ENCODE peak calls at places on chromosomes 16 and 17, in seven cellular contexts. L, A, Q, O, V, N and X are unnamed samples.

GRCh38 chr16:64696872-64697271 is 425.0 kb downstream of the CDH11 start:
- DNase-seq in Q (no peak), L (no peak), O (no peak), N (no peak), A (no peak), V (no peak), X (peak)

GRCh38 chr17:52049051-52049450 is 109.5 kb downstream of the CA10 start:
- DNase-seq in L (no peak), V (no peak), O (no peak), N (no peak), Q (no peak), A (no peak), X (no peak)

GRCh38 chr17:29420128-29420527 is 30.0 kb downstream of the TAOK1 start:
- DNase-seq in N (no peak), V (no peak), Q (no peak), O (no peak), L (no peak), A (no peak), X (no peak)

GRCh38 chr17:30220414-30220813 is 15.1 kb downstream of the SLC6A4 start:
- DNase-seq in Q (no peak), O (no peak), V (no peak), N (no peak), L (no peak), A (no peak), X (no peak)

GRCh38 chr16:53740476-53740875 is 36.5 kb downstream of the FTO start:
- DNase-seq in O (no peak), Q (no peak), L (no peak), N (no peak), A (no peak), V (no peak), X (no peak)

GRCh38 chr17:71527311-71527710 is 593.5 kb upstream of the SOX9 start:
- DNase-seq in A (no peak), O (no peak), L (peak), N (peak), Q (no peak), V (no peak), X (no peak)

GRCh38 chr16:3089717-3090592 is 9.1 kb downstream of the ZSCAN10 start:
- DNase-seq in A (no peak), Q (peak), O (no peak), L (no peak), N (no peak), V (no peak), X (no peak)

GRCh38 chr17:27946521-27946920 is 53.4 kb upstream of the LYRM9 start:
- DNase-seq in N (no peak), V (no peak), L (no peak), A (no peak), O (no peak), Q (no peak), X (no peak)

GRCh38 chr17:65498831-65499230 is 62.6 kb downstream of the AXIN2 start:
- DNase-seq in Q (no peak), A (no peak), O (no peak), V (no peak), L (no peak), N (no peak), X (no peak)

GRCh38 chr16:10265770-10266615 is 83.8 kb upstream of the GRIN2A start:
- DNase-seq in N (no peak), O (no peak), Q (no peak), A (no peak), V (no peak), L (no peak), X (no peak)

GRCh38 chr16:27611340-27611739 is 61.4 kb downstream of the KATNIP start:
- DNase-seq in V (no peak), Q (no peak), O (no peak), L (peak), A (no peak), N (no peak), X (no peak)

GRCh38 chr16:86016201-86016965 is 117.4 kb downstream of the IRF8 start:
- DNase-seq in A (no peak), O (no peak), V (no peak), N (peak), Q (peak), L (peak), X (peak)

GRCh38 chr17:82863941-82864720 is 24.3 kb upstream of the ZNF750 start:
- DNase-seq in O (no peak), N (peak), L (peak), V (peak), A (peak), Q (no peak), X (peak)

GRCh38 chr17:17740627-17741237 is 59.5 kb downstream of the RAI1 start:
- DNase-seq in N (no peak), O (no peak), V (no peak), Q (peak), A (no peak), L (no peak), X (no peak)

GRCh38 chr17:6257339-6257738 is 177.6 kb downstream of the AIPL1 start:
- DNase-seq in O (no peak), Q (no peak), V (no peak), A (no peak), L (peak), N (peak), X (peak)

GRCh38 chr16:20322696-20323095 is 4.6 kb downstream of the GP2 start:
- DNase-seq in V (no peak), O (no peak), L (no peak), Q (no peak), A (no peak), N (no peak), X (no peak)

GRCh38 chr16:23901178-23902131 is 65.7 kb downstream of the PRKCB start:
- DNase-seq in V (no peak), L (no peak), A (no peak), N (no peak), Q (peak), O (no peak), X (no peak)